ENCODE peak calls at places on chromosomes 11 and 22, in seven cellular contexts. F is HT-29, G is non-pigmented ciliary epithelial cell, T is body of pancreas, L is NCI-H1930, P is Daoy, O is activated T-cell treated with anti-CD3 and anti-CD28 coated beads for 1 hour. M is an unnamed sample.

GRCh38 chr22:35952576-35952975 is 76.0 kb downstream of the RBFOX2 start:
- DNase-seq in F (no peak), G (no peak), T (no peak), L (no peak), P (no peak), O (no peak), M (no peak)

GRCh38 chr22:32603651-32604540 is 129.3 kb downstream of the FBXO7 start:
- DNase-seq in F (no peak), G (no peak), T (no peak), L (no peak), P (no peak), O (no peak), M (no peak)

GRCh38 chr11:61881397-61881796 is 9.9 kb downstream of the FADS3 start:
- DNase-seq in F (no peak), G (no peak), T (no peak), L (no peak), P (no peak), O (no peak), M (no peak)

GRCh38 chr22:43862074-43862881 is at the start of gene SULT4A1:
- DNase-seq in F (no peak), G (no peak), T (peak; percentile 37), L (peak; percentile 79), P (peak; percentile 53), O (no peak), M (no peak)

GRCh38 chr11:44305643-44306468 is 4.1 kb downstream of the ALX4 start:
- DNase-seq in F (no peak), G (no peak), T (peak; percentile 43), L (no peak), P (peak; percentile 64), O (no peak), M (no peak)

GRCh38 chr11:12005061-12005460 is 3.4 kb downstream of the DKK3 start:
- DNase-seq in F (no peak), G (no peak), T (no peak), L (no peak), P (no peak), O (no peak), M (no peak)

GRCh38 chr22:26234267-26234666 is 65.0 kb downstream of the SEZ6L start:
- DNase-seq in F (no peak), G (no peak), T (no peak), L (no peak), P (no peak), O (no peak), M (no peak)

GRCh38 chr11:62788991-62789390 is 1.8 kb downstream of the TMEM179B start:
- DNase-seq in F (no peak), G (no peak), T (no peak), L (no peak), P (no peak), O (no peak), M (no peak)

GRCh38 chr11:19642759-19643158 is 69.9 kb upstream of the NAV2 start:
- DNase-seq in F (no peak), G (no peak), T (no peak), L (no peak), P (no peak), O (no peak), M (no peak)

GRCh38 chr11:30365793-30366517 is 43.1 kb downstream of the ARL14EP start:
- DNase-seq in F (no peak), G (no peak), T (no peak), L (no peak), P (no peak), O (no peak), M (no peak)

GRCh38 chr22:41915035-41915782 is at the start of gene SHISA8:
- DNase-seq in F (no peak), G (no peak), T (peak; percentile 65), L (no peak), P (no peak), O (peak; percentile 55), M (no peak)

GRCh38 chr11:86773009-86773408 is 27.3 kb upstream of the PRSS23 start:
- DNase-seq in F (no peak), G (no peak), T (no peak), L (no peak), P (no peak), O (no peak), M (no peak)

GRCh38 chr11:8063319-8063718 is 17.7 kb upstream of the TUB start:
- DNase-seq in F (no peak), G (no peak), T (no peak), L (no peak), P (no peak), O (no peak), M (no peak)

GRCh38 chr22:30838111-30838510 is 130.5 kb downstream of the MORC2 start:
- DNase-seq in F (no peak), G (no peak), T (no peak), L (no peak), P (no peak), O (no peak), M (no peak)

M was measured in iPS DF 6.9.